ENCODE peak calls at places on chromosomes 1 and 21, in nine cellular contexts. T is effector memory CD4-positive, alpha-beta T cell; H is mesendoderm; I is RWPE2; U is adrenal gland; C is IMR-90; J is adipocyte; Z is OCI-LY7; L is astrocyte. F is an unnamed sample.

GRCh38 chr1:46183119-46183842 is 7.0 kb upstream of the P3R3URF start:
- DNase-seq in T (no peak), H (no peak), I (peak; percentile 98), U (peak; percentile 91), C (peak; percentile 95), J (peak; percentile 92), Z (no peak), L (peak; percentile 89), F (peak; percentile 75)

GRCh38 chr1:201703646-201704438 is 125.1 kb upstream of the IPO9 start:
- DNase-seq in T (no peak), H (peak; percentile 86), I (peak; percentile 73), U (peak; percentile 81), C (peak; percentile 77), J (peak; percentile 94), Z (peak; percentile 73), L (peak; percentile 54), F (peak; percentile 80)

GRCh38 chr1:17438176-17438976 is 1.1 kb downstream of the RCC2 start:
- DNase-seq in T (peak; percentile 51), H (peak; percentile 83), I (no peak), U (peak; percentile 59), C (peak; percentile 36), J (peak; percentile 72), Z (peak; percentile 87), L (peak; percentile 29), F (peak; percentile 67)

GRCh38 chr1:87146538-87146937 is 182.1 kb upstream of the LMO4 start:
- DNase-seq in T (no peak), H (no peak), I (no peak), U (no peak), C (no peak), J (no peak), Z (no peak), L (no peak), F (no peak)

GRCh38 chr1:153344718-153345025 is 4.0 kb downstream of the PGLYRP4 start:
- DNase-seq in T (no peak), H (no peak), I (no peak), U (no peak), C (no peak), J (no peak), Z (no peak), L (no peak), F (no peak)

GRCh38 chr1:198253668-198254067 is 96.9 kb downstream of the NEK7 start:
- DNase-seq in T (no peak), H (no peak), I (no peak), U (peak; percentile 38), C (peak; percentile 75), J (no peak), Z (peak; percentile 47), L (peak; percentile 85), F (no peak)

GRCh38 chr21:14736162-14736561 is 190.0 kb upstream of the SAMSN1 start:
- DNase-seq in T (no peak), H (no peak), I (no peak), U (no peak), C (no peak), J (no peak), Z (peak; percentile 3), L (no peak), F (no peak)

GRCh38 chr1:92503043-92503925 is 16.6 kb upstream of the GFI1 start:
- DNase-seq in T (no peak), H (no peak), I (no peak), U (no peak), C (no peak), J (no peak), Z (no peak), L (no peak), F (no peak)

GRCh38 chr1:109713636-109714035 is 1.6 kb downstream of the GSTM5 start:
- DNase-seq in T (no peak), H (no peak), I (no peak), U (no peak), C (no peak), J (no peak), Z (no peak), L (no peak), F (no peak)

GRCh38 chr1:156245451-156246232 is 2.2 kb downstream of the PAQR6 start:
- DNase-seq in T (no peak), H (no peak), I (no peak), U (no peak), C (no peak), J (peak; percentile 50), Z (no peak), L (no peak), F (no peak)

GRCh38 chr1:8116892-8117262 is 90.8 kb upstream of the ERRFI1 start:
- DNase-seq in T (no peak), H (no peak), I (no peak), U (no peak), C (peak; percentile 93), J (peak; percentile 96), Z (no peak), L (peak; percentile 85), F (peak; percentile 46)
- H3K4me1 ChIP-seq in T (no peaks in the 10 kb centered on the region), H (peaks cover 6% of the 10 kb centered on the region), I (peaks cover 22% of the 10 kb centered on the region), U (peaks cover 24% of the 10 kb centered on the region), C (peaks cover 35% of the 10 kb centered on the region), J (peaks cover 55% of the 10 kb centered on the region), Z (no peaks in the 10 kb centered on the region), L (peaks cover 44% of the 10 kb centered on the region), F (peaks cover 17% of the 10 kb centered on the region)

DNA sequence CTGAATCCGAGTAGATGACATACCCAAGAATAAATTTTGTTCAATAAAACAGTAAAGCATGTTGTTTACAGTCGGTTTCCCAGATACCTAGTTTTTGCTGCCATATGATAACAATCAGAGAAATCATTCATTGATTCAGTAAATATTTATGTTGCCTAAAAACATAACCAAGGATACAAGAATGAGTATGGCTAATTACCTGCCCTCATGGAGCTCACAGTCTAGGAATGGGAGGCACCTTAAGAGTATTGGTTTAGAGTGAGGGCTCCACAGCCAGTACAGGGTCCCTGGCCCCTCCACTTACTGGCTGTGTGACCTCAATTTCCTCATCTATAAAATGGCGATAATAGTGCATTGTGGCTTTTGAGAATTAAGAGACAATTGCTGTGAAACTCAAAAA is 921 bp downstream of the ATP5PB start:
- DNase-seq in T (no peak), H (no peak), I (no peak), U (no peak), C (no peak), J (no peak), Z (no peak), L (no peak), F (no peak)
- H3K4me1 ChIP-seq in T (peaks cover 41% of the 10 kb centered on the region), H (peaks cover 10% of the 10 kb centered on the region), I (peaks cover 18% of the 10 kb centered on the region), U (peaks cover 60% of the 10 kb centered on the region), C (peaks cover 2% of the 10 kb centered on the region), J (peaks cover 42% of the 10 kb centered on the region), Z (peaks cover 41% of the 10 kb centered on the region), L (peaks cover 13% of the 10 kb centered on the region), F (peaks cover 2% of the 10 kb centered on the region)

GRCh38 chr21:32599146-32599925 is 12.8 kb downstream of the CFAP298 start:
- DNase-seq in T (no peak), H (no peak), I (no peak), U (no peak), C (no peak), J (no peak), Z (peak; percentile 40), L (no peak), F (no peak)
- H3K4me1 ChIP-seq in T (no peaks in the 10 kb centered on the region), H (no peaks in the 10 kb centered on the region), I (peaks cover 11% of the 10 kb centered on the region), U (no peaks in the 10 kb centered on the region), C (no peaks in the 10 kb centered on the region), J (peaks cover 2% of the 10 kb centered on the region), Z (peaks cover 11% of the 10 kb centered on the region), L (peaks cover 11% of the 10 kb centered on the region), F (no peaks in the 10 kb centered on the region)

DNA sequence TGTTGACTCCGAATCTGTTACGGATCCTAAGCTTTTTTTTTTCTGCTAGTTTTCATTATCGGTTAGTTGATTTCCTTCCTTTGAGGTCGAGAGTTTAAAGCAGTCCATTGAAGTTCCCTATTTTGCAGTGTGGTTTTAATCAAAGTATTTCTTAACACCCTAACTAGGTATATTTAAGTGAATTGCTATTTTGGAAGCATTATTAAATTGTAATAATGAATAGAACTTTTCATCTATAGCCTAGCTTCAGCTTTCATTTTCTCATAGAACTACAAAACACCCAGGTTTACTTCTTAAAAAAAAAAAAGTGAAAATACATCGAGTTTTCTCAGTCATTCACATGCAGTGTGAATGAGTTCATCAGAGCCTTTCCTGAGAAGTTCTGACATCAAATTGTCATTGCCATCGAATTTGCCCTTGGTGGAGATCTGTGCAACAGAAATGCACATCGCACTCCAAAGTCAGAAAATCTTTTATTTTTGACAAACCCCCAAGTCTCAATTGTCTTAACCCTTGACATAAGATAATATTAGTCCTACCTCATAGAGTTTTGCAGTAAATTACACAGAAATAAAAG is 1.1 kb upstream of the LBR start:
- DNase-seq in T (no peak), H (no peak), I (no peak), U (no peak), C (no peak), J (no peak), Z (peak; percentile 19), L (no peak), F (no peak)
- H3K4me1 ChIP-seq in T (peaks cover 15% of the 10 kb centered on the region), H (peaks cover 10% of the 10 kb centered on the region), I (peaks cover 18% of the 10 kb centered on the region), U (peaks cover 31% of the 10 kb centered on the region), C (peaks cover 11% of the 10 kb centered on the region), J (peaks cover 30% of the 10 kb centered on the region), Z (peaks cover 32% of the 10 kb centered on the region), L (peaks cover 28% of the 10 kb centered on the region), F (peaks cover 5% of the 10 kb centered on the region)

DNA sequence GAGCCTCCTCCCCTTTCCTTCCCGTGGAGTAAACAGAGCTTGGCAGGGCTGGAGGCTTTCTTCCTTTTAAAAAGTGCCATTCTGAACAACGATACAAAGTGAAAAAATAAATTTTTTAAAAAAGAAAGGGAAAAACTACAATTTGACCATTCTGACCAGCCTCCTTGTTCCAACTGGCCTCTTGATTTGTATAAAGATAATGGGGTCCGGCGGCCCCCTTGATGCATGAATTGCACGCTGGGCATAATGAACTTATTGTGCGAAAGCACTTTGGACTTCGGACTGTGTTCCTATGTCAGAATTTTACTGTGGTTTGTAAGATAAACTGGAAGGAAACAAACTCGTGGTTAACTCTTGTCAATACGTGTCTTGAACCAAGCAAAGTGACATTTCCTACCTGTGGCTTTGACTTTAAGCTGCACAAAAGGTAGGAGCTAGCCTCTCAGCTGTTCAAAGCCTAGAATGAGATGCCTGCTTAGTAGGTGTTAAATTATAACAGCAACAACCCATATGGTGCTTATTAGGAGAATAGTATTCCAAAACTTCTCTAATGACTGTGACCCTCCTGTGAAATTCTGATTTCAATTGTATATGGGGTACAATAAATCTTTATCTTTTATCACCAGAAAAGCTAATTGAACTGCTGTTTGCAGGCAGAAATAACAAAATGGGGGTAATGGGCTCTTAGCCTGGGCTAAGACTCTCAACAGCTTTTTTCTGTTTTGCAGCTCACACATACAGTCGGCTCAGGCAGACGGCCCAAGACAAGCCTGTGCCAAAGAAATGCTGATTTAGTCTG is 9.4 kb downstream of the IRF2BP2 start:
- DNase-seq in T (no peak), H (no peak), I (no peak), U (no peak), C (no peak), J (no peak), Z (peak; percentile 48), L (no peak), F (no peak)
- H3K4me1 ChIP-seq in T (peaks cover 36% of the 10 kb centered on the region), H (peaks cover 4% of the 10 kb centered on the region), I (peaks cover 47% of the 10 kb centered on the region), U (peaks cover 55% of the 10 kb centered on the region), C (peaks cover 9% of the 10 kb centered on the region), J (peaks cover 60% of the 10 kb centered on the region), Z (peaks cover 77% of the 10 kb centered on the region), L (peaks cover 45% of the 10 kb centered on the region), F (peaks cover 26% of the 10 kb centered on the region)

F was measured in lung.